ENCODE peak calls at places on chromosomes 5 and 9, in seven cellular contexts. O, J, I, T, V, Z and H are unnamed samples.

GRCh38 chr5:122091942-122092600 is 14.0 kb upstream of the LOX start:
- DNase-seq in J (no peak), O (no peak), T (no peak), I (no peak), V (peak), Z (no peak), H (peak)

GRCh38 chr9:123640792-123641222 is 284.8 kb downstream of the CRB2 start:
- DNase-seq in O (no peak), I (no peak), Z (no peak), T (no peak), V (no peak), J (no peak), H (no peak)

GRCh38 chr9:79583957-79584654 is 12.3 kb downstream of the TLE4 start:
- DNase-seq in O (no peak), Z (no peak), T (peak), I (peak), V (peak), J (no peak), H (no peak)

GRCh38 chr5:176570044-176570443 is 20.9 kb downstream of the CDHR2 start:
- DNase-seq in T (no peak), O (no peak), Z (no peak), J (no peak), V (peak), I (no peak), H (peak)

GRCh38 chr9:131001990-131002389 is 7.0 kb upstream of the LAMC3 start:
- DNase-seq in T (no peak), V (no peak), Z (no peak), O (no peak), J (no peak), I (no peak), H (no peak)

GRCh38 chr9:21985964-21986667 is 8.1 kb downstream of the CDKN2A start:
- DNase-seq in V (no peak), I (no peak), J (no peak), O (no peak), Z (no peak), T (no peak), H (no peak)

GRCh38 chr5:159764283-159764927 is 151.9 kb upstream of the ADRA1B start:
- DNase-seq in O (no peak), J (peak), T (no peak), V (peak), I (no peak), Z (no peak), H (peak)

GRCh38 chr5:134079748-134080581 is 34.5 kb upstream of the TCF7 start:
- DNase-seq in Z (peak), V (no peak), J (no peak), T (no peak), I (no peak), O (no peak), H (no peak)

GRCh38 chr9:85536076-85536475 is 205.7 kb downstream of the AGTPBP1 start:
- DNase-seq in I (peak), T (peak), Z (no peak), J (no peak), V (peak), O (no peak), H (peak)

GRCh38 chr9:126164796-126165525 is 161.7 kb upstream of the MVB12B start:
- DNase-seq in V (no peak), J (no peak), O (no peak), I (peak), T (no peak), Z (no peak), H (no peak)

GRCh38 chr9:133440884-133441283 is 18.7 kb downstream of the ADAMTS13 start:
- DNase-seq in O (no peak), V (no peak), J (no peak), I (no peak), Z (no peak), T (no peak), H (no peak)

GRCh38 chr5:2175041-2175440 is 292.3 kb upstream of the IRX4 start:
- DNase-seq in T (no peak), Z (no peak), O (no peak), J (no peak), I (no peak), V (no peak), H (no peak)

GRCh38 chr5:2174572-2174971 is 291.8 kb upstream of the IRX4 start:
- DNase-seq in V (no peak), O (no peak), T (no peak), I (no peak), J (no peak), Z (no peak), H (no peak)

GRCh38 chr5:2175842-2176404 is 293.2 kb upstream of the IRX4 start:
- DNase-seq in Z (no peak), T (no peak), J (no peak), I (no peak), V (no peak), O (no peak), H (no peak)

GRCh38 chr5:2172471-2172870 is 289.7 kb upstream of the IRX4 start:
- DNase-seq in I (no peak), T (no peak), O (no peak), Z (no peak), J (no peak), V (no peak), H (no peak)

DNA sequence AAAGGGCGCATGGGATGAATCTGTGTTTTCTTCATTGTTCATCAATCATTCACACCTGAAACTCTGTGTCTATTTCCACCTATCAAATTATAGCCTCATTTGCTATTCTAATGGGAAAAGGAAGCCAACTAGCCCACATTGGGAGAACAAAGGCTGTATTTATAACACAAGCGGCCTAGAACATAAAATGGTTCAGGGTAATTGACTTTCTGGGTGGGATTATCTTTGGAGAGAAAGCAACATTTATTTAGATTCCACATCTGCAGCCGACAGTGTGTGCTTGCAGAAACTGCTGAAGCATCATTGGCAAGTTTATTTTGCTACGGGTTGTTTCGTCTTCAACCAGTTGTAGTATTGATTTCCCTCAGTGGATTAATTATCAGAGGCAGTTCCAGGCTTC is 290.3 kb upstream of the IRX4 start:
- DNase-seq in V (no peak), T (no peak), J (no peak), Z (no peak), I (no peak), O (no peak), H (no peak)
- H3K4me3 ChIP-seq in V (no peak), T (no peak), J (no peak), Z (no peak), I (no peak), O (no peak), H (no peak)

DNA sequence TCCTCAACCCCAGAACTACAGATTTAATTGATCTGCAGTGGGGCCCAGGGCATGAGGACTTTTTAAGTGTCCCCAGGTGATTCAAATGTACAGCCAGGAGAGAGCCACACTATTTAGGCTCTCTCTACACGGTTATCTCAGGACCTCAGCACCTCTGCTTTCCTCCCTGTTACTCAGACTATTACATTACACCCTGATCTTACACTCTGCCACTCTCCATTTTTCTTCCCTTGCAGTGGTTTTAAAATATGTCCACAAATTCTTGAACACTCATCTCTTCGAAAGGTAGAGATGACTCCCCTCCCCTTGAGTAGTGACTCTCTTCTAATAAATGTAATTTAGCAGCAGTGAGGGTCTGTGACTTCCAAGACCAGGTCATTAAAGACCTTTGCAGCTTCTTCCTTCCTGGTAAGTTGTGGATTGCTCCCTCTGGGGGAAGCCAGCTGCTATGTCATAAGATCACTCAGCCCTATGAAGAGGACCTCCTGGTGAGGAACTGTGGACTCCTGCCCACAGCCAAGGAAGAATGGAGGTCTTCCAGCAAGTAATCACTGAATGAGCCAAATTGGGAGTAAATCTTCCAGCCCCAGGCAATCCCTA is 87.5 kb upstream of the SSBP2 start:
- DNase-seq in O (peak), J (no peak), Z (no peak), I (no peak), V (peak), T (no peak), H (peak)
- TF ChIP-seq CTCF in O (peak), J (peak), Z (peak), I (peak), V (peak), T (peak), H (peak)

DNA sequence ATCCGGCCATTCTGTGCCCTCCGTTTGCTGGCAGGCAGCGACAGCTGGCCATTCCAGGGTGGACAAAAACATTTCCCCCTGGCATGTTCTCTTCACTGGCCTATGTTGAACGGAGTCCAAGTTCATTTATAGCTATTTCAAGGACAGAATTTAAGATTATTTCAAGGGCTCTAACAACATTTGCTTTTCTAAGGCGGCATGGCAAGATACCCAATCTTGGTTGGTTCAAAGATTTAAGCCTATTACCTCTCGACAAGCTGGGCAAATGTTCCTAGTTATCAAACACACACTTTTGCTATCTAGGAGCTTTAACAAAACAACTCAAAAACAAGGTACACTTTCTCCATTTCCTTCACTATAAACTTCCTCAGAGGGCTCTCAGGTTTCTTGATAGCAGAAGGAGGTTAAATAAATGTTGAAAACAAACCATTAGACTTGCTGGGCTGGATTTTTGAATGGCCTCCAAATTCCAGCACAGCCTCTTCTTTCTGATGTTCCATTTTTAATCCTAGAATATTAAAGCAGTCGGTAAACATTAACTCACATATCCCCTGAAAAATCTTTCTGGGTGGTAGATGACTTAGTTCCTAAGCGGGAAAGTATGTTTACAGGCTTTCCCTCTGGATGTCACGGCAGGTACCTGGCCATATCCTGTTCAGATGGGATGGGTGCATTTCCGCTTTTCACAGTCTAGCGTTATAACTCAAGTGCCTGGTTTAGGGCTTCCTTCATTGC is 332.2 kb downstream of the PLK2 start:
- DNase-seq in O (no peak), I (no peak), J (no peak), T (no peak), Z (no peak), V (no peak), H (no peak)
- H3K4me3 ChIP-seq in O (no peak), I (no peak), J (no peak), T (peak), Z (no peak), V (no peak), H (no peak)

DNA sequence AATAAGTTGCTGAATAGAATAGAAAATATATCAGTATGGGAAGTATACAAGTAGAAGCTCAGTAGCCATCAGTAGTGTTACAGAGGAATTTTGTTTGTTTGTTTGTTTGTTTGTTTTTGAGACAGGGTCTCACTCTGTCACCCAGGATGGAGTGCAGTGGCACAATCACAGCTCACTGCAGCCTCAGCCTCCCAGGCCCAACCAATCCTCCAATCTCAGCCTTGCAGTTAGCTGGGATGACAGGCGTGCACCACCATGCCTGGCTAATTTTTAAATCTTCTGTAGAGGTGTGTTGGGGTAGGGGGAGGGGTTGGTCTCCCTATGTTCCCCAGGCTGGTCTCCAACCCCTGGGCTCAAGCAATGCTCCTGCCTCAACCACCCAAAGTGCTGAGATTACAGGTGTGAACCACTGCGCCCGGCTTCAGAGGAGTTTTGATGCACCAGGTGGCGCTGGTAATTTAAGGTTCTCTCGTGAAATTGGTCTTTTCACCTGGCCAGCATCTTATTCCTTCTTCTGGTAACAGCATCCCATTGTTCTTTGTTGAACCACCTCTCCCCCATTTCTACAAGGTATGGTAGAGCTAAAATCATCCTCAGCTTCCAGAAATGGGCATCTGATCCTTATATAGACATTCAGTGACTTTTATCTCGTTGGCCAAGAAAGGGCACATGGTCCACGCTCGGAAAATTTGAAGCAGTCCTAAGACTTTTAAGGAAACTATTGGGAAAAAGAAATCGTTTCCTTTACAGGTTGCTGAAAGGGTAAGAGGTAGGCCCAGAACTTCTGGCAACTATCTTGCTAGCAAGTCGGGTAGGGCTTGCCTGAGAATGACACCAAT is 157.1 kb downstream of the ARRDC3 start:
- DNase-seq in J (no peak), O (peak), Z (peak), V (no peak), I (peak), T (no peak), H (peak)
- TF ChIP-seq CTCF in J (peak), O (peak), Z (peak), V (peak), I (peak), T (peak), H (peak)

GRCh38 chr5:152364899-152365298 is 40.2 kb downstream of the NMUR2 start:
- DNase-seq in Z (no peak), O (no peak), T (no peak), V (no peak), I (no peak), J (no peak), H (no peak)
- H3K4me3 ChIP-seq in Z (no peak), O (no peak), T (no peak), V (no peak), I (no peak), J (no peak), H (no peak)

GRCh38 chr9:2496160-2496559 is 125.4 kb upstream of the VLDLR start:
- DNase-seq in V (no peak), O (no peak), J (no peak), T (no peak), I (no peak), Z (no peak), H (no peak)

GRCh38 chr9:2494571-2494970 is 127.0 kb upstream of the VLDLR start:
- DNase-seq in T (no peak), V (peak), J (no peak), I (no peak), Z (no peak), O (no peak), H (peak)

GRCh38 chr9:2497666-2498400 is 123.8 kb upstream of the VLDLR start:
- DNase-seq in I (no peak), Z (no peak), J (no peak), O (no peak), V (no peak), T (no peak), H (no peak)

GRCh38 chr9:2495221-2496005 is 126.2 kb upstream of the VLDLR start:
- DNase-seq in O (no peak), T (no peak), Z (no peak), I (no peak), V (no peak), J (no peak), H (no peak)

DNA sequence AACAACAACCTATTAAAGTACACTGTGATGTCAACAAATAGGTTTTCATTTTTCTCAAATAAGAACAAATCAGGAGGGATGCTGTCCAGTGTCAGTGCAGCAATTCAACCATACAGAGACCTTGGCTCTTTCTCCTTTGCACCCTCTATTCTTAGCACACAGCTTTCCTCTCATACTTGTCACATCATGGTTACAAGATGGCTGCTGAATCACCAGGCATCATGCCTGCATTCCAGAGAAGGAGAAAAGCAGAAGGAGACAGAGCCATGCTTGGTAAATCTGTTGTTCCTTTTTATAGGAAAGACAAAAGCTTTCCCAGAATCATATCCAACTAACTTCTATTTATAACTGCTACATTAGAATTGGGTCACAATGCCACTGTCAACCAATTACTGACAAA is 124.7 kb upstream of the VLDLR start:
- DNase-seq in Z (no peak), I (no peak), V (no peak), T (no peak), O (no peak), J (no peak), H (no peak)
- TF ChIP-seq CTCF in Z (no peak), I (no peak), V (no peak), T (no peak), O (no peak), J (no peak), H (no peak)